ENCODE peak calls at places on chromosome 1, in eight cellular contexts. One of them, this sample, is unnamed.
A peak's percentile ranks its signal among the peaks of the same experiment; 100 is the strongest.

GRCh38 chr1:220067246-220068204 is 21.2 kb upstream of the EPRS1 start:
- DNase-seq in hypothalamus: no peak
- DNase-seq in T follicular helper cell: no peak
- DNase-seq in PC-9: no peak
- DNase-seq in A549: no peak
- DNase-seq in AG10803: no peak
- DNase-seq in brain microvascular endothelial cell: no peak
- DNase-seq in CD4-positive, alpha-beta T cell: no peak
- DNase-seq in this sample: no peak

GRCh38 chr1:90925928-90926869 is 95.6 kb downstream of the ZNF644 start:
- DNase-seq in brain microvascular endothelial cell: peak; percentile 90
- DNase-seq in PC-9: no peak
- DNase-seq in T follicular helper cell: no peak
- DNase-seq in A549: no peak
- DNase-seq in AG10803: peak; percentile 41
- DNase-seq in hypothalamus: no peak
- DNase-seq in CD4-positive, alpha-beta T cell: no peak
- DNase-seq in this sample: no peak

GRCh38 chr1:90704817-90705216 is 12.3 kb downstream of the BARHL2 start:
- DNase-seq in A549: no peak
- DNase-seq in brain microvascular endothelial cell: no peak
- DNase-seq in T follicular helper cell: no peak
- DNase-seq in CD4-positive, alpha-beta T cell: no peak
- DNase-seq in PC-9: no peak
- DNase-seq in AG10803: no peak
- DNase-seq in hypothalamus: no peak
- DNase-seq in this sample: no peak

GRCh38 chr1:181149326-181150000 is 61.0 kb downstream of the IER5 start:
- DNase-seq in T follicular helper cell: peak; percentile 74
- DNase-seq in PC-9: no peak
- DNase-seq in AG10803: no peak
- DNase-seq in hypothalamus: no peak
- DNase-seq in CD4-positive, alpha-beta T cell: peak; percentile 64
- DNase-seq in brain microvascular endothelial cell: no peak
- DNase-seq in A549: no peak
- DNase-seq in this sample: peak; percentile 75

GRCh38 chr1:1946540-1946939 is 27.5 kb upstream of the TMEM52 start:
- DNase-seq in brain microvascular endothelial cell: peak; percentile 6
- DNase-seq in AG10803: peak; percentile 27
- DNase-seq in CD4-positive, alpha-beta T cell: no peak
- DNase-seq in T follicular helper cell: no peak
- DNase-seq in PC-9: no peak
- DNase-seq in A549: no peak
- DNase-seq in hypothalamus: peak; percentile 1
- DNase-seq in this sample: no peak

GRCh38 chr1:10107985-10108663 is 75.4 kb downstream of the UBE4B start:
- DNase-seq in brain microvascular endothelial cell: peak; percentile 75
- DNase-seq in PC-9: peak; percentile 62
- DNase-seq in A549: no peak
- DNase-seq in AG10803: peak; percentile 56
- DNase-seq in T follicular helper cell: no peak
- DNase-seq in CD4-positive, alpha-beta T cell: no peak
- DNase-seq in hypothalamus: peak; percentile 40
- DNase-seq in this sample: no peak

GRCh38 chr1:233368106-233368783 is 40.7 kb downstream of the MAP3K21 start:
- DNase-seq in AG10803: peak; percentile 23
- DNase-seq in PC-9: no peak
- DNase-seq in CD4-positive, alpha-beta T cell: no peak
- DNase-seq in T follicular helper cell: no peak
- DNase-seq in A549: no peak
- DNase-seq in brain microvascular endothelial cell: no peak
- DNase-seq in hypothalamus: no peak
- DNase-seq in this sample: no peak

GRCh38 chr1:40305451-40305850 is 11.6 kb downstream of the COL9A2 start:
- DNase-seq in CD4-positive, alpha-beta T cell: no peak
- DNase-seq in PC-9: peak; percentile 61
- DNase-seq in A549: no peak
- DNase-seq in hypothalamus: no peak
- DNase-seq in AG10803: no peak
- DNase-seq in brain microvascular endothelial cell: no peak
- DNase-seq in T follicular helper cell: no peak
- DNase-seq in this sample: no peak

GRCh38 chr1:90509225-90510048 is 207.7 kb downstream of the BARHL2 start:
- DNase-seq in CD4-positive, alpha-beta T cell: no peak
- DNase-seq in PC-9: no peak
- DNase-seq in A549: no peak
- DNase-seq in brain microvascular endothelial cell: no peak
- DNase-seq in T follicular helper cell: no peak
- DNase-seq in hypothalamus: no peak
- DNase-seq in AG10803: no peak
- DNase-seq in this sample: no peak

GRCh38 chr1:69175078-69175477 is 392.6 kb upstream of the LRRC7 start:
- DNase-seq in hypothalamus: no peak
- DNase-seq in A549: no peak
- DNase-seq in brain microvascular endothelial cell: no peak
- DNase-seq in T follicular helper cell: no peak
- DNase-seq in AG10803: no peak
- DNase-seq in PC-9: no peak
- DNase-seq in CD4-positive, alpha-beta T cell: no peak
- DNase-seq in this sample: no peak

GRCh38 chr1:84960371-84960770 is 36.5 kb downstream of the MCOLN2 start:
- DNase-seq in hypothalamus: no peak
- DNase-seq in T follicular helper cell: no peak
- DNase-seq in brain microvascular endothelial cell: peak; percentile 78
- DNase-seq in AG10803: peak; percentile 72
- DNase-seq in CD4-positive, alpha-beta T cell: no peak
- DNase-seq in A549: no peak
- DNase-seq in PC-9: no peak
- DNase-seq in this sample: no peak

GRCh38 chr1:47772960-47773682 is 224.1 kb downstream of the TRABD2B start:
- DNase-seq in hypothalamus: no peak
- DNase-seq in PC-9: no peak
- DNase-seq in T follicular helper cell: no peak
- DNase-seq in AG10803: no peak
- DNase-seq in brain microvascular endothelial cell: no peak
- DNase-seq in A549: no peak
- DNase-seq in CD4-positive, alpha-beta T cell: no peak
- DNase-seq in this sample: no peak

This sample was measured in activated T-helper 2 cell treated with anti-CD3 and anti-CD28 coated beads, Interferon-gamma antibody, Interleukin-2, Interleukin-4, amounts not matched to agents 10 μg/mL and 5 μg/mL and 100 μg/mL, durations not matched to agents 14 hours and 24 hours and 36 hours.